ENCODE peak calls at places on chromosomes 3 and 15, in eight cellular contexts. X, E, G, T, M, Q, L and W are unnamed samples.

GRCh38 chr3:194136519-194137313 is 768 bp downstream of the HES1 start:
- DNase-seq in X (no peak), E (peak), G (no peak), T (no peak), M (no peak), Q (no peak), L (no peak), W (no peak)

GRCh38 chr3:38089163-38089562 is 47.8 kb downstream of the ACAA1 start:
- DNase-seq in X (no peak), E (no peak), G (no peak), T (no peak), M (no peak), Q (no peak), L (no peak), W (no peak)

GRCh38 chr3:149160754-149161289 is 31.4 kb downstream of the HPS3 start:
- DNase-seq in X (no peak), E (no peak), G (no peak), T (no peak), M (no peak), Q (no peak), L (no peak), W (no peak)

GRCh38 chr15:74044267-74045110 is 37.9 kb downstream of the GOLGA6A start:
- DNase-seq in X (no peak), E (no peak), G (no peak), T (no peak), M (no peak), Q (no peak), L (no peak), W (no peak)

GRCh38 chr15:32691316-32692032 is 26.3 kb upstream of the GREM1 start:
- DNase-seq in X (no peak), E (no peak), G (no peak), T (no peak), M (no peak), Q (no peak), L (no peak), W (no peak)

GRCh38 chr3:150956376-150956775 is 16.2 kb downstream of the CLRN1 start:
- DNase-seq in X (no peak), E (peak), G (no peak), T (no peak), M (no peak), Q (no peak), L (no peak), W (no peak)

GRCh38 chr3:150222646-150223045 is 185.5 kb upstream of the TSC22D2 start:
- DNase-seq in X (no peak), E (no peak), G (no peak), T (no peak), M (no peak), Q (no peak), L (no peak), W (no peak)

GRCh38 chr15:79956354-79956939 is 14.5 kb downstream of the BCL2A1 start:
- DNase-seq in X (no peak), E (no peak), G (no peak), T (no peak), M (no peak), Q (no peak), L (no peak), W (no peak)

GRCh38 chr15:93151488-93151887 is 62.5 kb upstream of the RGMA start:
- DNase-seq in X (no peak), E (peak), G (no peak), T (no peak), M (no peak), Q (no peak), L (no peak), W (no peak)

GRCh38 chr3:39065197-39065596 is 13.4 kb downstream of the WDR48 start:
- DNase-seq in X (peak), E (peak), G (no peak), T (no peak), M (peak), Q (peak), L (no peak), W (no peak)

GRCh38 chr3:32577621-32578556 is 7.2 kb upstream of the DYNC1LI1 start:
- DNase-seq in X (no peak), E (no peak), G (no peak), T (no peak), M (peak), Q (peak), L (no peak), W (no peak)

GRCh38 chr15:28184166-28184565 is 85.1 kb upstream of the OCA2 start:
- DNase-seq in X (no peak), E (peak), G (no peak), T (no peak), M (no peak), Q (no peak), L (no peak), W (no peak)

GRCh38 chr3:94417963-94418455 is 355.1 kb downstream of the NSUN3 start:
- DNase-seq in X (no peak), E (no peak), G (no peak), T (no peak), M (no peak), Q (no peak), L (no peak), W (no peak)

GRCh38 chr15:24945711-24946110 is 9.1 kb upstream of the SNRPN start:
- DNase-seq in X (no peak), E (no peak), G (no peak), T (no peak), M (no peak), Q (no peak), L (no peak), W (no peak)

GRCh38 chr15:26023231-26023630 is 160.1 kb upstream of the ATP10A start:
- DNase-seq in X (no peak), E (peak), G (no peak), T (no peak), M (no peak), Q (no peak), L (no peak), W (no peak)

GRCh38 chr3:157285966-157286365 is 126.0 kb upstream of the CCNL1 start:
- DNase-seq in X (no peak), E (peak), G (no peak), T (no peak), M (no peak), Q (no peak), L (no peak), W (no peak)

GRCh38 chr3:41365973-41366372 is 166.7 kb downstream of the CTNNB1 start:
- DNase-seq in X (no peak), E (no peak), G (no peak), T (no peak), M (no peak), Q (no peak), L (no peak), W (no peak)

GRCh38 chr15:69668049-69668705 is 215.6 kb downstream of the RPLP1 start:
- DNase-seq in X (no peak), E (no peak), G (peak), T (no peak), M (no peak), Q (no peak), L (no peak), W (no peak)

GRCh38 chr3:42078686-42079085 is 12.5 kb upstream of the TRAK1 start:
- DNase-seq in X (no peak), E (peak), G (no peak), T (no peak), M (no peak), Q (no peak), L (no peak), W (no peak)

GRCh38 chr3:52456169-52456799 is 880 bp downstream of the NISCH start:
- DNase-seq in X (peak), E (peak), G (no peak), T (peak), M (no peak), Q (no peak), L (no peak), W (no peak)